ENCODE peak calls at places on chromosomes 5 and 9, in nine cellular contexts. K, H, O, Q, W, B, T, C and P are unnamed samples.

GRCh38 chr9:71984388-71985069 is 73.1 kb downstream of the C9orf85 start:
- DNase-seq in K (no peak), T (no peak), C (no peak), O (no peak), B (no peak), Q (peak), H (no peak), W (peak), P (no peak)

GRCh38 chr9:98062161-98062560 is 5.6 kb downstream of the NANS start:
- DNase-seq in C (no peak), W (no peak), K (no peak), H (no peak), O (no peak), B (no peak), T (peak), Q (no peak), P (no peak)

GRCh38 chr9:90832251-90832650 is 30.6 kb downstream of the SYK start:
- DNase-seq in W (no peak), C (no peak), K (no peak), H (no peak), T (no peak), O (no peak), B (no peak), Q (no peak), P (no peak)

GRCh38 chr5:177357459-177358332 is at the start of gene RGS14:
- DNase-seq in O (no peak), B (peak), H (no peak), T (no peak), C (peak), Q (no peak), K (peak), W (peak), P (peak)

GRCh38 chr5:128773378-128773777 is 191.9 kb upstream of the SLC27A6 start:
- DNase-seq in B (no peak), W (no peak), T (no peak), C (no peak), Q (no peak), K (no peak), O (no peak), H (no peak), P (no peak)

GRCh38 chr9:2040828-2041227 is 25.7 kb downstream of the SMARCA2 start:
- DNase-seq in O (no peak), C (no peak), Q (no peak), W (no peak), T (no peak), K (no peak), H (no peak), B (no peak), P (no peak)

GRCh38 chr9:98118640-98119601 is at the start of gene TRIM14:
- DNase-seq in W (peak), K (peak), Q (peak), T (peak), C (peak), O (peak), H (peak), B (peak), P (no peak)

GRCh38 chr5:177195307-177195952 is 61.9 kb downstream of the NSD1 start:
- DNase-seq in K (no peak), H (no peak), Q (no peak), C (no peak), O (no peak), B (no peak), W (no peak), T (no peak), P (no peak)

GRCh38 chr5:141958113-141958512 is at the start of gene PCDH12:
- DNase-seq in H (no peak), W (peak), T (no peak), B (peak), O (no peak), C (peak), K (no peak), Q (no peak), P (no peak)

GRCh38 chr9:128022886-128023285 is 42.1 kb upstream of the EEIG1 start:
- DNase-seq in H (no peak), K (no peak), Q (no peak), T (no peak), C (no peak), B (peak), W (peak), O (no peak), P (no peak)

GRCh38 chr9:93698140-93698908 is 121.9 kb downstream of the PHF2 start:
- DNase-seq in T (no peak), O (no peak), C (no peak), Q (no peak), B (no peak), H (no peak), W (no peak), K (no peak), P (no peak)